ENCODE peak calls at places on chromosomes 7 and 10, in seven cellular contexts. One of them, this sample, is unnamed.

GRCh38 chr7:107913846-107914245 is 22.9 kb downstream of the DLD start:
- DNase-seq in AG09309: no peak
- DNase-seq in activated CD8-positive, alpha-beta memory T cell treated with anti-CD3 and anti-CD28 coated beads for 48 hours: no peak
- DNase-seq in T follicular helper cell: no peak
- DNase-seq in myocyte: no peak
- DNase-seq in NAMALWA: no peak
- DNase-seq in iPS DF 6.9: no peak
- DNase-seq in this sample: no peak

GRCh38 chr10:71271626-71272025 is 47.4 kb upstream of the SLC29A3 start:
- DNase-seq in AG09309: no peak
- DNase-seq in activated CD8-positive, alpha-beta memory T cell treated with anti-CD3 and anti-CD28 coated beads for 48 hours: no peak
- DNase-seq in T follicular helper cell: no peak
- DNase-seq in myocyte: no peak
- DNase-seq in NAMALWA: no peak
- DNase-seq in iPS DF 6.9: no peak
- DNase-seq in this sample: peak

GRCh38 chr10:102153093-102153620 is 968 bp downstream of the NOLC1 start:
- DNase-seq in AG09309: no peak
- DNase-seq in activated CD8-positive, alpha-beta memory T cell treated with anti-CD3 and anti-CD28 coated beads for 48 hours: no peak
- DNase-seq in T follicular helper cell: no peak
- DNase-seq in myocyte: no peak
- DNase-seq in NAMALWA: no peak
- DNase-seq in iPS DF 6.9: no peak
- DNase-seq in this sample: no peak

GRCh38 chr7:82050134-82050533 is 280.3 kb upstream of the HGF start:
- DNase-seq in AG09309: peak
- DNase-seq in activated CD8-positive, alpha-beta memory T cell treated with anti-CD3 and anti-CD28 coated beads for 48 hours: no peak
- DNase-seq in T follicular helper cell: no peak
- DNase-seq in myocyte: peak
- DNase-seq in NAMALWA: no peak
- DNase-seq in iPS DF 6.9: no peak
- DNase-seq in this sample: peak

GRCh38 chr7:519974-520458 is 370 bp upstream of the PDGFA start:
- DNase-seq in AG09309: no peak
- DNase-seq in activated CD8-positive, alpha-beta memory T cell treated with anti-CD3 and anti-CD28 coated beads for 48 hours: no peak
- DNase-seq in T follicular helper cell: no peak
- DNase-seq in myocyte: peak
- DNase-seq in NAMALWA: no peak
- DNase-seq in iPS DF 6.9: no peak
- DNase-seq in this sample: peak

GRCh38 chr7:131056007-131056406 is 271.7 kb upstream of the MKLN1 start:
- DNase-seq in AG09309: no peak
- DNase-seq in activated CD8-positive, alpha-beta memory T cell treated with anti-CD3 and anti-CD28 coated beads for 48 hours: no peak
- DNase-seq in T follicular helper cell: no peak
- DNase-seq in myocyte: no peak
- DNase-seq in NAMALWA: no peak
- DNase-seq in iPS DF 6.9: no peak
- DNase-seq in this sample: peak

GRCh38 chr7:82904871-82905270 is 257.8 kb downstream of the PCLO start:
- DNase-seq in AG09309: no peak
- DNase-seq in activated CD8-positive, alpha-beta memory T cell treated with anti-CD3 and anti-CD28 coated beads for 48 hours: no peak
- DNase-seq in T follicular helper cell: no peak
- DNase-seq in myocyte: peak
- DNase-seq in NAMALWA: no peak
- DNase-seq in iPS DF 6.9: no peak
- DNase-seq in this sample: no peak

GRCh38 chr7:149144996-149145850 is 2.0 kb upstream of the ZNF398 start:
- DNase-seq in AG09309: no peak
- DNase-seq in activated CD8-positive, alpha-beta memory T cell treated with anti-CD3 and anti-CD28 coated beads for 48 hours: no peak
- DNase-seq in T follicular helper cell: no peak
- DNase-seq in myocyte: no peak
- DNase-seq in NAMALWA: no peak
- DNase-seq in iPS DF 6.9: peak
- DNase-seq in this sample: no peak

GRCh38 chr10:78547397-78547796 is 513.7 kb downstream of the RPS24 start:
- DNase-seq in AG09309: no peak
- DNase-seq in activated CD8-positive, alpha-beta memory T cell treated with anti-CD3 and anti-CD28 coated beads for 48 hours: no peak
- DNase-seq in T follicular helper cell: no peak
- DNase-seq in myocyte: no peak
- DNase-seq in NAMALWA: no peak
- DNase-seq in iPS DF 6.9: no peak
- DNase-seq in this sample: no peak

GRCh38 chr7:37354661-37355131 is 94.0 kb downstream of the ELMO1 start:
- DNase-seq in AG09309: no peak
- DNase-seq in activated CD8-positive, alpha-beta memory T cell treated with anti-CD3 and anti-CD28 coated beads for 48 hours: no peak
- DNase-seq in T follicular helper cell: no peak
- DNase-seq in myocyte: no peak
- DNase-seq in NAMALWA: no peak
- DNase-seq in iPS DF 6.9: no peak
- DNase-seq in this sample: peak

GRCh38 chr10:75987610-75988009 is 556.2 kb downstream of the LRMDA start:
- DNase-seq in AG09309: no peak
- DNase-seq in activated CD8-positive, alpha-beta memory T cell treated with anti-CD3 and anti-CD28 coated beads for 48 hours: no peak
- DNase-seq in T follicular helper cell: no peak
- DNase-seq in myocyte: peak
- DNase-seq in NAMALWA: no peak
- DNase-seq in iPS DF 6.9: no peak
- DNase-seq in this sample: no peak

GRCh38 chr7:68691261-68692216 is 906.7 kb upstream of the AUTS2 start:
- DNase-seq in AG09309: peak
- DNase-seq in activated CD8-positive, alpha-beta memory T cell treated with anti-CD3 and anti-CD28 coated beads for 48 hours: no peak
- DNase-seq in T follicular helper cell: no peak
- DNase-seq in myocyte: no peak
- DNase-seq in NAMALWA: no peak
- DNase-seq in iPS DF 6.9: no peak
- DNase-seq in this sample: no peak

This sample was measured in lung microvascular endothelial cell.